ENCODE peak calls at places on chromosomes 2 and 18, in eight cellular contexts. P, C, F, N, W, J, G and L are unnamed samples.

GRCh38 chr18:73741946-73742345 is 405.7 kb downstream of the FBXO15 start:
- DNase-seq in P (no peak), W (peak; percentile 64), J (no peak), G (no peak), F (peak; percentile 55), N (no peak), C (no peak), L (no peak)

GRCh38 chr2:43041661-43042360 is 184.6 kb downstream of the ZFP36L2 start:
- DNase-seq in J (peak; percentile 49), G (no peak), N (peak; percentile 88), P (peak; percentile 91), C (no peak), F (peak; percentile 80), W (peak; percentile 96), L (peak; percentile 22)

GRCh38 chr2:41837610-41838009 is 210.2 kb upstream of the PKDCC start:
- DNase-seq in N (no peak), G (no peak), F (no peak), W (no peak), J (no peak), C (no peak), P (no peak), L (no peak)

GRCh38 chr18:57771183-57771582 is 31.9 kb downstream of the ATP8B1 start:
- DNase-seq in C (no peak), G (no peak), N (no peak), J (no peak), W (no peak), P (no peak), F (no peak), L (no peak)

GRCh38 chr2:142914507-142915313 is 37.2 kb downstream of the KYNU start:
- DNase-seq in G (peak; percentile 29), F (no peak), W (no peak), P (no peak), N (no peak), J (no peak), C (peak; percentile 59), L (no peak)

GRCh38 chr2:211157211-211157610 is 600.8 kb downstream of the CPS1 start:
- DNase-seq in C (no peak), G (no peak), W (peak; percentile 22), P (no peak), F (peak; percentile 36), N (no peak), J (no peak), L (no peak)

GRCh38 chr18:46642561-46642960 is 14.5 kb downstream of the LOXHD1 start:
- DNase-seq in G (no peak), P (no peak), F (no peak), C (no peak), N (no peak), J (no peak), W (no peak), L (no peak)

GRCh38 chr2:11615209-11615608 is 54.8 kb downstream of the NTSR2 start:
- DNase-seq in J (no peak), G (no peak), W (no peak), N (no peak), C (no peak), P (peak; percentile 21), F (peak; percentile 6), L (no peak)

GRCh38 chr2:110755494-110756078 is 23.2 kb downstream of the ACOXL start:
- DNase-seq in P (no peak), W (peak; percentile 19), F (peak; percentile 24), C (no peak), J (no peak), G (no peak), N (no peak), L (no peak)

GRCh38 chr2:26988165-26988879 is 17.9 kb downstream of the MAPRE3 start:
- DNase-seq in J (no peak), C (no peak), P (no peak), F (peak; percentile 78), G (no peak), N (no peak), W (peak; percentile 93), L (no peak)

GRCh38 chr2:86750240-86750839 is 30.2 kb downstream of the RMND5A start:
- DNase-seq in P (no peak), N (no peak), J (no peak), C (no peak), G (no peak), F (peak; percentile 20), W (peak; percentile 15), L (no peak)

GRCh38 chr2:205781244-205781643 is 98.9 kb downstream of the NRP2 start:
- DNase-seq in F (no peak), C (no peak), G (no peak), P (no peak), J (no peak), N (no peak), W (no peak), L (no peak)

GRCh38 chr18:78271790-78272189 is 707.8 kb upstream of the SALL3 start:
- DNase-seq in P (no peak), G (no peak), W (no peak), F (no peak), C (no peak), N (no peak), J (no peak), L (no peak)

GRCh38 chr2:159075726-159076125 is 107.3 kb downstream of the TANC1 start:
- DNase-seq in N (no peak), W (peak; percentile 70), J (no peak), C (no peak), G (no peak), P (no peak), F (peak; percentile 77), L (no peak)

GRCh38 chr2:146579154-146579930 is 1265.5 kb upstream of the ACVR2A start:
- DNase-seq in W (peak; percentile 47), F (peak; percentile 85), N (no peak), J (no peak), C (no peak), P (no peak), G (no peak), L (no peak)

GRCh38 chr18:43661570-43661969 is 384.3 kb upstream of the SYT4 start:
- DNase-seq in F (peak; percentile 91), W (peak; percentile 88), N (peak; percentile 53), P (no peak), C (no peak), G (no peak), J (no peak), L (peak; percentile 24)
- TF ChIP-seq CTCF in F (peak; percentile 71), W (peak; percentile 59), N (peak; percentile 74), P (peak; percentile 6), C (no peak), G (peak; percentile 22), J (peak; percentile 10), L (no peak)

DNA sequence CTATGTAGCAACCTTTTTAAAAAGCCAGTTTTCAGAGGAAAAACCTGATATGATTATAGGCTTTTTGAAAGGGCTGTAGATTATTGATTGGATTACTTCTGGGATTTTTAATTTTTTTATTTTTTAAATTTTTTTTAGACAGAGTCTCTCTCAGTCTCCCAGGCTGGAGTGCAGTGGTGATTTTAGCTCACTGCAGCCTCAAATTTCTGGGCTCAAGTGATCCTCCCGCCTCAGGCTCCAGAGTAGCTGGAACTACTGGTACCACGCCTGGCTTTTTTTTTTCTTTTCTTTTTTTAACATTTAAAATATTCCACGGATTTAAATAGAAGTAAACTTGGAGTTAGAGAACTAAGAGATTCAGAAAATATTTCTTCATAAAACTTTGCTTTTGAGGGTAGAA is 1.2 kb downstream of the MRPL19 start:
- DNase-seq in F (peak; percentile 12), W (no peak), J (no peak), C (no peak), G (no peak), P (no peak), N (no peak), L (no peak)
- TF ChIP-seq CTCF in F (no peak), W (no peak), J (no peak), C (no peak), G (no peak), P (no peak), N (no peak), L (no peak)

DNA sequence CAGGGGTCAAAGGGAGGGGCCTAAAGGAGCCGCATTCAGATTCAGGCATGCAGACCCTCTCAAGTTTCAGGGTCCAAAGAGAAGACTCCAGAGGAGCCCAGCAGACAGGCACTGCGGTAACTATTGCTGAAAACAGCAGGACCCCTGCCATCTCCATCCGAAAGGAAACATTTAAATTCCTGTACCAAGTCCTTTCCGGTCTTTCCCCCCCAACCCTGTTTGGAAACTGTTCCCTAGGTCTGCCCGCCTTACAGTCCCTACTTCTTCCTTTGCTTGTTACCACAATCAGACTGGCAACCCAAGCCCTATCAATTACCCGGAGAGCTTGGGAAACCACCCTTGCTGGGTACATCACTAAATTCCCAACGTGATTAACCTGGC is 82.0 kb downstream of the DNMT3A start:
- DNase-seq in P (no peak), J (no peak), W (no peak), N (peak; percentile 96), F (no peak), C (no peak), G (no peak), L (no peak)
- TF ChIP-seq CTCF in P (no peak), J (no peak), W (no peak), N (no peak), F (no peak), C (no peak), G (no peak), L (no peak)

GRCh38 chr2:157876066-157876770 is at the start of gene ACVR1:
- DNase-seq in N (peak; percentile 95), C (peak; percentile 64), F (peak; percentile 98), P (peak; percentile 98), J (peak; percentile 95), W (peak; percentile 97), G (peak; percentile 86), L (peak; percentile 87)
- TF ChIP-seq CTCF in N (peak; percentile 40), C (peak; percentile 45), F (peak; percentile 23), P (peak; percentile 13), J (peak; percentile 23), W (no peak), G (no peak), L (peak; percentile 18)

GRCh38 chr2:178069551-178069950 is 3.0 kb downstream of the PDE11A start:
- DNase-seq in C (no peak), N (no peak), J (no peak), G (no peak), P (no peak), W (no peak), F (no peak), L (no peak)
- TF ChIP-seq CTCF in C (no peak), N (peak; percentile 18), J (no peak), G (no peak), P (no peak), W (no peak), F (no peak), L (no peak)

GRCh38 chr18:31801078-31801477 is 40.4 kb upstream of the SLC25A52 start:
- DNase-seq in P (no peak), N (no peak), W (no peak), F (no peak), C (no peak), J (no peak), G (no peak), L (no peak)
- TF ChIP-seq CTCF in P (no peak), N (no peak), W (no peak), F (no peak), C (no peak), J (no peak), G (no peak), L (no peak)